ENCODE peak calls at places on chromosome 21, in seven cellular contexts. E, C, Y, N, A, S and V are unnamed samples. For H3K4me1, the result is how much of the 10 kb centered on the place peaks cover.

GRCh38 chr21:41217656-41218380 is 49.9 kb downstream of the BACE2 start:
- DNase-seq in E (peak), S (no peak), N (no peak), A (no peak), Y (no peak), C (no peak), V (no peak)

GRCh38 chr21:37367301-37367757 is 756 bp downstream of the DYRK1A start:
- DNase-seq in N (no peak), C (no peak), S (peak), A (no peak), E (no peak), Y (no peak), V (no peak)

GRCh38 chr21:17139696-17140095 is 373.1 kb upstream of the CXADR start:
- DNase-seq in Y (no peak), E (no peak), C (no peak), S (no peak), A (no peak), N (no peak), V (no peak)

GRCh38 chr21:16376673-16377072 is 646.9 kb downstream of the USP25 start:
- DNase-seq in S (no peak), Y (no peak), E (no peak), A (no peak), N (no peak), C (no peak), V (no peak)

GRCh38 chr21:43733529-43734071 is 14.7 kb downstream of the PDXK start:
- DNase-seq in S (no peak), C (no peak), Y (no peak), E (no peak), N (no peak), A (no peak), V (no peak)

GRCh38 chr21:36388076-36388475 is 2.9 kb downstream of the CHAF1B start:
- DNase-seq in A (no peak), E (no peak), S (no peak), C (no peak), N (no peak), Y (no peak), V (no peak)

GRCh38 chr21:36169465-36170128 is 13.0 kb downstream of the DOP1B start:
- DNase-seq in N (no peak), C (no peak), A (no peak), E (no peak), Y (no peak), S (no peak), V (no peak)

GRCh38 chr21:41726058-41726558 is 40.7 kb downstream of the RIPK4 start:
- DNase-seq in Y (peak), N (no peak), A (no peak), C (no peak), E (no peak), S (no peak), V (no peak)

GRCh38 chr21:15301014-15301413 is 236.2 kb upstream of the NRIP1 start:
- DNase-seq in A (no peak), E (no peak), N (no peak), C (no peak), S (no peak), Y (no peak), V (no peak)

GRCh38 chr21:43927591-43928229 is 62.7 kb downstream of the AGPAT3 start:
- DNase-seq in Y (no peak), N (no peak), A (no peak), C (no peak), S (no peak), E (peak), V (no peak)

GRCh38 chr21:40967771-40968170 is 120.8 kb upstream of the DSCAM start:
- DNase-seq in A (no peak), C (no peak), S (no peak), Y (no peak), N (no peak), E (no peak), V (no peak)

GRCh38 chr21:25550352-25550751 is 56.9 kb downstream of the MRPL39 start:
- DNase-seq in Y (no peak), N (no peak), S (no peak), C (no peak), A (no peak), E (no peak), V (no peak)

GRCh38 chr21:37528150-37528937 is 161.8 kb downstream of the DYRK1A start:
- DNase-seq in S (no peak), N (no peak), C (no peak), A (no peak), E (peak), Y (no peak), V (no peak)

GRCh38 chr21:41593784-41594138 is 85.8 kb upstream of the TMPRSS2 start:
- DNase-seq in N (no peak), A (no peak), C (no peak), E (no peak), Y (peak), S (no peak), V (no peak)

GRCh38 chr21:25563399-25564116 is 43.7 kb downstream of the MRPL39 start:
- DNase-seq in N (peak), C (no peak), E (no peak), S (no peak), A (no peak), Y (no peak), V (no peak)

GRCh38 chr21:24470852-24471251 is 1136.4 kb downstream of the MRPL39 start:
- DNase-seq in Y (no peak), N (no peak), E (no peak), S (no peak), A (no peak), C (no peak), V (no peak)

GRCh38 chr21:43467785-43468184 is 40.9 kb upstream of the SIK1 start:
- DNase-seq in C (no peak), S (no peak), Y (peak), A (no peak), N (no peak), E (no peak), V (no peak)

GRCh38 chr21:36769051-36769867 is 70.3 kb downstream of the SIM2 start:
- DNase-seq in A (no peak), C (no peak), Y (no peak), E (no peak), S (no peak), N (no peak), V (no peak)

GRCh38 chr21:46639489-46640386 is 4.3 kb downstream of the PRMT2 start:
- DNase-seq in C (no peak), Y (no peak), S (peak), E (no peak), A (peak), N (no peak), V (no peak)

GRCh38 chr21:41316641-41317392 is at the start of gene FAM3B:
- DNase-seq in N (no peak), S (peak), E (no peak), C (no peak), A (no peak), Y (peak), V (no peak)

GRCh38 chr21:40841524-40842196 is 5.3 kb downstream of the DSCAM start:
- DNase-seq in E (no peak), N (no peak), A (peak), C (no peak), S (peak), Y (peak), V (no peak)

GRCh38 chr21:43362306-43362927 is 64.5 kb downstream of the SIK1 start:
- DNase-seq in A (no peak), C (no peak), S (peak), E (no peak), Y (peak), N (no peak), V (no peak)

GRCh38 chr21:36613064-36613463 is 85.9 kb upstream of the SIM2 start:
- DNase-seq in S (no peak), C (no peak), E (no peak), Y (no peak), A (peak), N (no peak), V (no peak)

GRCh38 chr21:21614966-21615365 is 616.8 kb downstream of the NCAM2 start:
- DNase-seq in A (no peak), N (no peak), C (no peak), E (no peak), S (no peak), Y (no peak), V (no peak)

DNA sequence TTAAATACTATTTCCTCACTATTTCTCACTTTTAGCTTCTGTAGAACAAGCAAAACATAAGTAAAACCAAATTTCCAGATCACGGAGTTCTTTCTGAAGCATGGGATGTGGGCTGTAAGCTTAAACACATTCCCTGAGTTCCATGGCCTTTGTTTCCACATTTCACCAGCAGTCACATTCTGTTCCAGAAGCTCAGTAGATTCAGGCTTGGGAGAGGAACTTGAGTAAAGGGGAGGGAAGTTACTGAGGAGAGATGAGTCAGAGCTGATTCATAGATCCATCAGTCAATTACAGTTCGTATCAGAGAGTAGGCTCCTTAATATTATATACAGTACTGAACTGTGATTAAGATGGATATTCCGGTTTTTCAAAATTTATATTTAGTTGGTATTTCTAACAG is 614.2 kb downstream of the NCAM2 start:
- DNase-seq in C (no peak), S (no peak), A (no peak), N (no peak), E (no peak), Y (no peak), V (no peak)
- TF ChIP-seq SIN3A in C (no peak), S (no peak), A (no peak), N (no peak), E (no peak), Y (no peak), V (no peak)

DNA sequence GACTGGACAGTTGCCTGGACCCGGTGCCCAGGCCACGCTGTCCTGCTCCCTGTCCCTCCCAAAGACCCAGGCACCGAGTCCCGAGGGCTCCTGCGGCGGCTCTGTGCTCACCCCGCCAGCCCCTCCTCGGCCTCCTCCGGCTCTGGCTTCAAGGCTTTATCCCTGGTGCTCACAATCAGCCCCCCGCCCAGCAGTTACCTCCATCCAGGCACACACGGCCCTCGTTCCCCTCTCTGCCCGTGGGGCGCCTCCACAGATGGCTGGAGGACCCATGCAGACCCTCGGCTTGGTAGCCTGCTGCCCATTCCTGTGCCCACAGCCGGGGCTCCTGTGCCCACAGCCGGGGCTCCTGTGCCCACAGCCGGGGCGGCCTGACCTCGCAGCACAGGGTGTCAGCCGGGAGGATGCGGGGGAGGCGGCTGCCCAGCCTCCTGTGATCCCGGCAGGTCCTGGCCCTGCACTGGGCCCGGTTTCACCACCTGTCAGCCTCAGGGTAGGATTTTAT is 52.3 kb upstream of the COL18A1 start:
- DNase-seq in N (no peak), A (no peak), S (peak), Y (no peak), E (no peak), C (no peak), V (no peak)
- H3K4me1 ChIP-seq in N (under half), A (half or more), S (under half), Y (under half), E (half or more), C (under half), V (under half)

DNA sequence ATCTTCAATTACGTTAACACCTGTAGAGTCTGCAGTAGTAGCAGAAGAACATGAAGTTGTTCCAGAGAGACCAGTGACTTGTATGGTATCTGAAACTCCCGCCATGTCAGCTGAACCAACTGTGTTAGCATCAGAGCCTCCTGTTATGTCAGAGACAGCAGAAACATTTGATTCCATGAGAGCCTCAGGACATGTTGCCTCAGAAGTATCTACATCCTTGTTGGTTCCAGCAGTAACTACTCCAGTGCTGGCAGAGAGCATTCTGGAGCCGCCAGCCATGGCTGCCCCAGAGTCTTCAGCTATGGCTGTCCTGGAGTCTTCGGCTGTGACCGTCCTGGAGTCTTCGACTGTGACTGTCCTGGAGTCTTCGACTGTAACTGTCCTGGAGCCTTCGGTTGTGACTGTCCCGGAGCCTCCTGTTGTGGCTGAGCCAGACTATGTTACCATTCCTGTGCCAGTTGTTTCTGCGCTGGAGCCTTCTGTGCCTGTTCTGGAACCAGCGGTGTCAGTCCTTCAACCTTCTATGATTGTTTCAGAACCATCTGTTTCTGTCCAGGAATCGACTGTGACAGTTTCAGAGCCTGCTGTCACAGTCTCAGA is 10.3 kb downstream of the SON start:
- DNase-seq in C (no peak), A (no peak), S (no peak), N (no peak), Y (no peak), E (no peak), V (no peak)
- TF ChIP-seq SIN3A in C (no peak), A (no peak), S (no peak), N (no peak), Y (no peak), E (no peak), V (no peak)

GRCh38 chr21:44930543-44930981 is 9.3 kb upstream of the SLX9 start:
- DNase-seq in A (no peak), S (no peak), N (no peak), Y (no peak), C (no peak), E (no peak), V (no peak)

GRCh38 chr21:44927587-44928461 is 7.1 kb upstream of the ITGB2 start:
- DNase-seq in E (peak), N (peak), S (no peak), C (no peak), Y (no peak), A (peak), V (no peak)

GRCh38 chr21:44931137-44931500 is 8.7 kb upstream of the SLX9 start:
- DNase-seq in Y (no peak), C (no peak), A (no peak), E (no peak), N (no peak), S (peak), V (no peak)

GRCh38 chr21:44929799-44930542 is 9.3 kb upstream of the ITGB2 start:
- DNase-seq in A (no peak), Y (no peak), E (no peak), S (no peak), N (no peak), C (no peak), V (no peak)

GRCh38 chr21:44929242-44929798 is 8.6 kb upstream of the ITGB2 start:
- DNase-seq in Y (no peak), S (no peak), C (no peak), N (no peak), A (no peak), E (no peak), V (no peak)
- H3K4me1 ChIP-seq in Y (under half), S (under half), C (under half), N (under half), A (half or more), E (under half), V (under half)

GRCh38 chr21:38752051-38752505 is 53.7 kb upstream of the ETS2 start:
- DNase-seq in Y (no peak), N (no peak), C (no peak), A (no peak), S (no peak), E (no peak), V (no peak)

GRCh38 chr21:38751379-38752050 is 54.2 kb upstream of the ETS2 start:
- DNase-seq in Y (no peak), S (no peak), N (no peak), C (no peak), E (no peak), A (no peak), V (no peak)

GRCh38 chr21:38743772-38744529 is 61.8 kb upstream of the ETS2 start:
- DNase-seq in E (no peak), A (no peak), Y (no peak), C (no peak), S (no peak), N (no peak), V (no peak)

GRCh38 chr21:38742580-38743260 is 63.0 kb upstream of the ETS2 start:
- DNase-seq in Y (no peak), N (no peak), C (no peak), S (no peak), E (no peak), A (no peak), V (no peak)

DNA sequence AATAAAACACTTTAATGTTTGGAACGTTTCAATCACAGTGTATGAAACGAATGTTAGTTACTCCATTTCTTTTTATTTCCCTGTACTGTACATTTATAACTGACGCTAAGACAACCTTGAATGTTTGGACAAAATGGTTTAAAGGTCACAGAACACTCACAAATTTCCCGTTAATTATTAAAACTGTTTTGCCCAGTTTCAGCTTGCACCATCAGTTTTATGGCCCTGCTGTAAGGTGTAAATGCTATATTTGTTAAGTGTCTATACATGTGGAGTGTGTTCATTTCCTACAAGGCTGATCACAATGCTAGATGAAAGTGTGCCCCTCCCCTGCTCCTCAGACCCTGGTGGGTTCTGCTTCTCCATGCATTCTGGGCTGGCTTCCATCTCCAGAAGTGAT is 57.9 kb upstream of the ETS2 start:
- DNase-seq in N (no peak), C (no peak), E (no peak), Y (no peak), A (no peak), S (no peak), V (no peak)
- TF ChIP-seq SIN3A in N (no peak), C (no peak), E (no peak), Y (no peak), A (no peak), S (no peak), V (no peak)

GRCh38 chr21:33236799-33237198 is 7.1 kb downstream of the IFNAR2 start:
- DNase-seq in A (no peak), N (no peak), Y (no peak), E (no peak), S (no peak), C (no peak), V (no peak)
- H3K4me1 ChIP-seq in A (under half), N (half or more), Y (under half), E (under half), S (under half), C (under half), V (under half)

DNA sequence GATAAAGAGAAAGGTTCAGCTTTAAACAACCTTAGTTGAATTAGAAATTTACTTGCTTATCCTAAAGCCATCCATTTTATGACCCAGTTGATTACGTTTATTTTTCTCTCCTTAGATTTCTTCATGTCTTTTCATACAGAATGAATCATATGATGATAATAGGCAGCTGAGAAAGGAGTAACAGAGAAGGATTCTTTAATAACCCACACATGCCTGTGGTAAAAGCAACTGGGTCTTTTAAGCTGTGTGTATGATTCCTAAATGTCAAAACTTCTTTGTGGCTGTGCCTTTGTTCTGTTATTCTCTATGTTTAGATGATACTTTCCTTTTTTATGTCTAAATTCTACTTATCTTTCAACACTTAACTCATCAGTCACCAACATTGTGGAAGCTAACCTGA is 626.5 kb downstream of the NCAM2 start:
- DNase-seq in C (no peak), E (no peak), N (no peak), Y (no peak), A (no peak), S (no peak), V (no peak)
- TF ChIP-seq SIN3A in C (no peak), E (no peak), N (no peak), Y (no peak), A (no peak), S (no peak), V (no peak)

GRCh38 chr21:34808569-34809204 is 139.9 kb downstream of the CLIC6 start:
- DNase-seq in C (no peak), Y (no peak), S (no peak), E (no peak), A (no peak), N (no peak), V (no peak)
- H3K4me1 ChIP-seq in C (half or more), Y (under half), S (under half), E (under half), A (under half), N (under half), V (under half)